ENCODE peak calls at places on chromosomes 12 and 14, in eight cellular contexts. A is thoracic aorta, P is breast epithelium, Z is lower lobe of right lung, L is tibial artery, B is pancreas, E is psoas muscle, J is lung. D is an unnamed sample.

GRCh38 chr14:103078420-103078749 is 5.6 kb upstream of the LBHD2 start:
- DNase-seq in E (peak), L (peak), B (peak), P (peak), Z (peak), J (peak), A (no peak), D (peak)

GRCh38 chr12:79512068-79512467 is 178.7 kb downstream of the PAWR start:
- DNase-seq in P (no peak), Z (no peak), E (no peak), A (no peak), L (no peak), B (no peak), J (no peak), D (peak)

GRCh38 chr14:88044782-88045446 is 40.0 kb downstream of the GPR65 start:
- DNase-seq in P (no peak), A (no peak), E (no peak), J (no peak), L (no peak), B (no peak), Z (no peak), D (no peak)

GRCh38 chr12:32920506-32921085 is 24.0 kb upstream of the PKP2 start:
- DNase-seq in L (no peak), E (no peak), A (no peak), B (no peak), J (no peak), P (no peak), Z (no peak), D (no peak)

GRCh38 chr12:6700646-6701051 is at the start of gene PIANP:
- DNase-seq in P (peak), Z (no peak), E (peak), B (no peak), A (no peak), L (no peak), J (no peak), D (no peak)

GRCh38 chr14:104924421-104925213 is at the start of gene PLD4:
- DNase-seq in P (no peak), A (no peak), L (no peak), Z (no peak), B (no peak), E (no peak), J (no peak), D (no peak)

GRCh38 chr12:123131291-123131831 is 19.5 kb downstream of the PITPNM2 start:
- DNase-seq in L (no peak), Z (no peak), P (peak), J (no peak), A (no peak), B (no peak), E (no peak), D (no peak)

GRCh38 chr14:55938249-55938791 is 179.9 kb upstream of the PELI2 start:
- DNase-seq in Z (no peak), P (peak), J (no peak), B (no peak), L (no peak), E (no peak), A (no peak), D (no peak)

GRCh38 chr12:33222357-33222756 is 217.3 kb downstream of the SYT10 start:
- DNase-seq in L (no peak), A (no peak), E (no peak), P (no peak), J (no peak), B (no peak), Z (no peak), D (no peak)

GRCh38 chr12:111107392-111108178 is 187.2 kb upstream of the MYL2 start:
- DNase-seq in B (no peak), Z (no peak), E (no peak), P (no peak), L (no peak), J (no peak), A (no peak), D (no peak)

GRCh38 chr14:75277796-75278421 is 719 bp upstream of the FOS start:
- DNase-seq in B (no peak), A (no peak), P (no peak), L (no peak), E (no peak), J (no peak), Z (no peak), D (no peak)

GRCh38 chr14:76274324-76274723 is 101.6 kb upstream of the ESRRB start:
- DNase-seq in J (no peak), A (no peak), L (peak), E (no peak), B (no peak), P (no peak), Z (no peak), D (no peak)

GRCh38 chr12:55933799-55934174 is 2.8 kb downstream of the DGKA start:
- DNase-seq in L (no peak), J (no peak), A (no peak), P (no peak), Z (no peak), B (no peak), E (no peak), D (no peak)
- H3K27ac ChIP-seq in L (no peak), J (no peak), A (no peak), P (no peak), Z (no peak), B (no peak), E (no peak), D (no peak)

GRCh38 chr14:61559641-61560201 is 135.6 kb upstream of the HIF1A start:
- DNase-seq in B (no peak), J (no peak), A (no peak), E (no peak), P (no peak), Z (no peak), L (no peak), D (no peak)
- H3K27ac ChIP-seq in B (peak), J (no peak), A (no peak), E (peak), P (peak), Z (peak), L (peak), D (no peak)

GRCh38 chr14:100547633-100548294 is 39.5 kb downstream of the BEGAIN start:
- DNase-seq in A (no peak), B (peak), E (peak), P (no peak), J (peak), Z (peak), L (peak), D (no peak)
- H3K27ac ChIP-seq in A (no peak), B (no peak), E (no peak), P (peak), J (peak), Z (peak), L (no peak), D (no peak)

GRCh38 chr12:2488131-2488530 is 306.6 kb upstream of the FKBP4 start:
- DNase-seq in B (no peak), P (no peak), Z (no peak), J (no peak), A (no peak), L (no peak), E (no peak), D (no peak)
- H3K27ac ChIP-seq in B (no peak), P (no peak), Z (no peak), J (no peak), A (no peak), L (no peak), E (no peak), D (no peak)

DNA sequence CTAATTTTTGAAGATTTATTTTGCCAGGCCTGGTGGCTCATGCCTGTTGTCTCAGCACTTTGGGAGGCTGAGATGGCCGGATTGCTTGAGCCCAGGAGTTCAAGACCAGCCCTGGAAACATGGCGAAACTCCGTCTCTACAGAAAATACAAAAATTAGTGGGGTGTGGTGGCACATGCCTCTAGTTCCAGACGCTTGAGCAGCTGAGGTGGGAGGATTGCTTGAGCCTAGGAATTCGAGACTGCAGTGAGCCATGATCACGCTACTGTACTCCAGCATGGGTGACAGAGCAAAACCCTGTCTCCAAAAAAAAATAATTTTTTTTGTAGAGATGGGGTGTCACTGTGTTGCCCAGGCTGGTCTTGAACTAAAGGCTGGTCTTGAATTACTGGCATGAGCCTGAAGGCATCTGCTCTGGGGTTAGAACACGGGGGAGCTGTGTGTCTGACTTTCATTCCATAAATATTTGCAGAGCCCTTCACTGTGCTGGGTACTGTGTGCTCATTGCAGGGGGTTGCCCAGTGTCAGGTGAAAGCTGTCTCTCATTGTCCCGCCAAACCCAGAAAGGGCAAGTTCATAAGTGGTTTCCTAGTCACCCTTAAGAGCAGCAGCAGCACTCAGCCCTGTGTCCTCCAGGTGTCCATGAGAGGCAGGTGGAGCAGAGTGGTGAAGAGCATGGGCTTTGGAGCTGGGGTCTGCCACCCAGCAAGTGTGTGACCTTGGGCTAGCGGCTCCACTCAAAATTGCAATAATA is 4.7 kb upstream of the SMIM41 start:
- DNase-seq in J (no peak), E (no peak), Z (peak), A (no peak), L (no peak), P (no peak), B (no peak), D (no peak)
- H3K27ac ChIP-seq in J (peak), E (no peak), Z (peak), A (no peak), L (no peak), P (no peak), B (no peak), D (no peak)

GRCh38 chr12:77578471-77579262 is 252.0 kb upstream of the NAV3 start:
- DNase-seq in A (no peak), L (no peak), J (no peak), Z (no peak), B (no peak), P (no peak), E (no peak), D (no peak)
- H3K27ac ChIP-seq in A (no peak), L (no peak), J (no peak), Z (no peak), B (no peak), P (no peak), E (no peak), D (no peak)